ENCODE peak calls at places on chromosomes 11 and 22, in four cellular contexts. One of them, this sample, is unnamed.

GRCh38 chr11:5624489-5625278 is at the start of gene TRIM34:
- DNase-seq in kidney: no peak
- DNase-seq in HCT116: no peak
- DNase-seq in naive thymus-derived CD4-positive, alpha-beta T cell: peak; percentile 73
- DNase-seq in this sample: peak; percentile 52

GRCh38 chr11:119062779-119063178 is 4.8 kb upstream of the VPS11 start:
- DNase-seq in kidney: no peak
- DNase-seq in HCT116: no peak
- DNase-seq in naive thymus-derived CD4-positive, alpha-beta T cell: no peak
- DNase-seq in this sample: no peak

GRCh38 chr11:35317253-35317652 is 102.1 kb downstream of the SLC1A2 start:
- DNase-seq in kidney: no peak
- DNase-seq in HCT116: no peak
- DNase-seq in naive thymus-derived CD4-positive, alpha-beta T cell: no peak
- DNase-seq in this sample: no peak

GRCh38 chr11:33449798-33450197 is 192.6 kb downstream of the HIPK3 start:
- DNase-seq in kidney: no peak
- DNase-seq in HCT116: no peak
- DNase-seq in naive thymus-derived CD4-positive, alpha-beta T cell: no peak
- DNase-seq in this sample: no peak

GRCh38 chr11:33899383-33900037 is 7.6 kb upstream of the LMO2 start:
- DNase-seq in kidney: peak; percentile 83
- DNase-seq in HCT116: peak; percentile 43
- DNase-seq in naive thymus-derived CD4-positive, alpha-beta T cell: no peak
- DNase-seq in this sample: no peak

GRCh38 chr11:116808262-116809175 is 14.6 kb downstream of the APOA4 start:
- DNase-seq in kidney: no peak
- DNase-seq in HCT116: no peak
- DNase-seq in naive thymus-derived CD4-positive, alpha-beta T cell: no peak
- DNase-seq in this sample: no peak

GRCh38 chr11:118051611-118052461 is 25.0 kb upstream of the TMPRSS4 start:
- DNase-seq in kidney: no peak
- DNase-seq in HCT116: no peak
- DNase-seq in naive thymus-derived CD4-positive, alpha-beta T cell: peak; percentile 89
- DNase-seq in this sample: peak; percentile 76

GRCh38 chr11:130918081-130918480 is 1.8 kb upstream of the SNX19 start:
- DNase-seq in kidney: no peak
- DNase-seq in HCT116: no peak
- DNase-seq in naive thymus-derived CD4-positive, alpha-beta T cell: no peak
- DNase-seq in this sample: no peak

GRCh38 chr22:26621663-26622062 is at the start of gene CRYBA4:
- DNase-seq in kidney: no peak
- DNase-seq in HCT116: no peak
- DNase-seq in naive thymus-derived CD4-positive, alpha-beta T cell: no peak
- DNase-seq in this sample: no peak

GRCh38 chr11:65111537-65112225 is at the start of gene TM7SF2:
- DNase-seq in kidney: peak; percentile 99
- DNase-seq in HCT116: peak; percentile 89
- DNase-seq in naive thymus-derived CD4-positive, alpha-beta T cell: peak; percentile 92
- DNase-seq in this sample: peak; percentile 87

GRCh38 chr11:85821636-85822035 is 10.7 kb upstream of the SYTL2 start:
- DNase-seq in kidney: no peak
- DNase-seq in HCT116: no peak
- DNase-seq in naive thymus-derived CD4-positive, alpha-beta T cell: no peak
- DNase-seq in this sample: no peak

GRCh38 chr22:28976588-28976987 is 85.0 kb downstream of the C22orf31 start:
- DNase-seq in kidney: no peak
- DNase-seq in HCT116: peak; percentile 56
- DNase-seq in naive thymus-derived CD4-positive, alpha-beta T cell: no peak
- DNase-seq in this sample: no peak

GRCh38 chr11:61683116-61683515 is 2.9 kb downstream of the DAGLA start:
- DNase-seq in kidney: no peak
- DNase-seq in HCT116: no peak
- DNase-seq in naive thymus-derived CD4-positive, alpha-beta T cell: no peak
- DNase-seq in this sample: no peak

GRCh38 chr11:61679893-61680621 is at the start of gene DAGLA:
- DNase-seq in kidney: peak; percentile 89
- DNase-seq in HCT116: no peak
- DNase-seq in naive thymus-derived CD4-positive, alpha-beta T cell: peak; percentile 67
- DNase-seq in this sample: peak; percentile 70

GRCh38 chr11:61683961-61684869 is 4.0 kb downstream of the DAGLA start:
- DNase-seq in kidney: peak; percentile 32
- DNase-seq in HCT116: no peak
- DNase-seq in naive thymus-derived CD4-positive, alpha-beta T cell: peak; percentile 54
- DNase-seq in this sample: peak; percentile 28

GRCh38 chr11:61680622-61681191 is 516 bp downstream of the DAGLA start:
- DNase-seq in kidney: peak; percentile 79
- DNase-seq in HCT116: no peak
- DNase-seq in naive thymus-derived CD4-positive, alpha-beta T cell: no peak
- DNase-seq in this sample: no peak

DNA sequence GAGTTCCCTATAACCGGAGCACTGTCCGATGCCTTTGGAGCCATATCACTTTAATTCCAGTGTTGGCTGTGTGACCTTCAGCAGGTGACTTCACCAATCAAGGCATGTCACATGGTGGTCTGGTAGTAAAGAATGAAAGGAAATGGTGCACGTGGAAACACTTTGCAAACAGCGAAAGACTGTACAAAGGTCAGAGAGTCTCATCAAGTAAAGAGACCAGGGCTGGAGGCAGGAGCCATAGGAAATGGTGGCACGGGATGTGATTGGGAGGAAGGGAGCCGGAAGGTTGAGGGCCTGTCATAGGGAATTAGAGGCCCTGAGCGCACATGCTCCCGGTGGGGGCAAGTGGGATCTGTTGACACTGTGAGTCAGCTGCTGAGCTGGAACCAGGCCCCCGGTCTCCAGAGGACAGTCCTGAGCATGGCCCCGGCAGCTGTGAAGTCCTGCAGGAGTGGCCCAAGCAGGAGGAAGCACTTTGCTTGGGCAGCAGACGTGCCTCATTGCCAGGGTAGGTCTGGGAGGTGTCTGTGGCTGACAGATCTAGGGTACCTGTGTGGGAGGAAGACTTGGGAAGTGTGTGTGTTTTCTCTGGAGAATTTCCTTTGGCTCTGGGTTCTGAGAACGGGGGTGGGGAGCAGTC is 2.0 kb downstream of the DAGLA start:
- DNase-seq in kidney: peak; percentile 68
- DNase-seq in HCT116: no peak
- DNase-seq in naive thymus-derived CD4-positive, alpha-beta T cell: no peak
- DNase-seq in this sample: no peak
- H3K27ac ChIP-seq in kidney: peak overlapping the region; percentile 43
- H3K27ac ChIP-seq in HCT116: no peak overlapping the region
- H3K27ac ChIP-seq in naive thymus-derived CD4-positive, alpha-beta T cell: no peak overlapping the region
- H3K27ac ChIP-seq in this sample: no peak overlapping the region

GRCh38 chr22:19840059-19840458 is 14.6 kb downstream of the GNB1L start:
- DNase-seq in kidney: no peak
- DNase-seq in HCT116: no peak
- DNase-seq in naive thymus-derived CD4-positive, alpha-beta T cell: no peak
- DNase-seq in this sample: no peak

GRCh38 chr22:19831016-19831415 is 23.7 kb downstream of the GNB1L start:
- DNase-seq in kidney: no peak
- DNase-seq in HCT116: no peak
- DNase-seq in naive thymus-derived CD4-positive, alpha-beta T cell: no peak
- DNase-seq in this sample: no peak

GRCh38 chr22:19837915-19838314 is 16.8 kb downstream of the GNB1L start:
- DNase-seq in kidney: no peak
- DNase-seq in HCT116: no peak
- DNase-seq in naive thymus-derived CD4-positive, alpha-beta T cell: no peak
- DNase-seq in this sample: no peak

GRCh38 chr22:19832476-19833108 is 22.1 kb downstream of the GNB1L start:
- DNase-seq in kidney: no peak
- DNase-seq in HCT116: no peak
- DNase-seq in naive thymus-derived CD4-positive, alpha-beta T cell: no peak
- DNase-seq in this sample: no peak

DNA sequence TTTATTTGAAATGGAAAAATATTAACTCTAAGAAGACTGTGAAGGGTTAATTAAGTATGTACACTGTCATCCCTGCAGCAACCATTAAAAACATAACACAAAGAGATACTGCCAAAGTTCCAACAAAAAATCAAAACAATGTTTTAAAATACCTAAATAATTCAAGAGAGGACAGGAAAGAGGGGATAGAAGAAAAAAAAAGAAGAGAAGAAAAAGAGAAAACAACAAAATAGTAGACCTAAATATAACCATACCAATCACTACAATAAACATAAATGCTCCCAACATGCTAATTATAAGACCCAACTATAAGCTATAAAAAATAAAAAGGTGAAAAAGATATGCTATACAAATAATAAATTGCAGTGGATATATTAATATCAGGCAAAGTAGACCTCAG is 20.1 kb downstream of the GNB1L start:
- DNase-seq in kidney: no peak
- DNase-seq in HCT116: no peak
- DNase-seq in naive thymus-derived CD4-positive, alpha-beta T cell: no peak
- DNase-seq in this sample: no peak
- H3K4me3 ChIP-seq in kidney: no peak overlapping the region
- H3K4me3 ChIP-seq in HCT116: no peak overlapping the region
- H3K4me3 ChIP-seq in naive thymus-derived CD4-positive, alpha-beta T cell: no peak overlapping the region
- H3K4me3 ChIP-seq in this sample: no peak overlapping the region

GRCh38 chr11:47508595-47509555 is 44.1 kb downstream of the CELF1 start:
- DNase-seq in kidney: no peak
- DNase-seq in HCT116: no peak
- DNase-seq in naive thymus-derived CD4-positive, alpha-beta T cell: peak; percentile 28
- DNase-seq in this sample: no peak

GRCh38 chr11:47514825-47515647 is 37.9 kb downstream of the CELF1 start:
- DNase-seq in kidney: no peak
- DNase-seq in HCT116: no peak
- DNase-seq in naive thymus-derived CD4-positive, alpha-beta T cell: no peak
- DNase-seq in this sample: no peak

GRCh38 chr11:47510231-47510630 is 42.7 kb downstream of the CELF1 start:
- DNase-seq in kidney: no peak
- DNase-seq in HCT116: no peak
- DNase-seq in naive thymus-derived CD4-positive, alpha-beta T cell: no peak
- DNase-seq in this sample: no peak

GRCh38 chr11:47512701-47513100 is 40.2 kb downstream of the CELF1 start:
- DNase-seq in kidney: no peak
- DNase-seq in HCT116: no peak
- DNase-seq in naive thymus-derived CD4-positive, alpha-beta T cell: no peak
- DNase-seq in this sample: no peak

GRCh38 chr11:47511927-47512326 is 41.0 kb downstream of the CELF1 start:
- DNase-seq in kidney: no peak
- DNase-seq in HCT116: no peak
- DNase-seq in naive thymus-derived CD4-positive, alpha-beta T cell: no peak
- DNase-seq in this sample: no peak
- H3K27ac ChIP-seq in kidney: no peak overlapping the region
- H3K27ac ChIP-seq in HCT116: no peak overlapping the region
- H3K27ac ChIP-seq in naive thymus-derived CD4-positive, alpha-beta T cell: peak overlapping the region; percentile 44
- H3K27ac ChIP-seq in this sample: no peak overlapping the region

GRCh38 chr11:46333129-46333947 is 13.9 kb upstream of the DGKZ start:
- DNase-seq in kidney: no peak
- DNase-seq in HCT116: no peak
- DNase-seq in naive thymus-derived CD4-positive, alpha-beta T cell: peak; percentile 60
- DNase-seq in this sample: no peak
- H3K4me3 ChIP-seq in kidney: peak overlapping the region; percentile 46
- H3K4me3 ChIP-seq in HCT116: no peak overlapping the region
- H3K4me3 ChIP-seq in naive thymus-derived CD4-positive, alpha-beta T cell: peak overlapping the region; percentile 66
- H3K4me3 ChIP-seq in this sample: peak overlapping the region; percentile 68

This sample was measured in effector memory CD4-positive, alpha-beta T cell.